ENCODE peak calls at places on chromosomes 3 and 15, in ten cellular contexts. S, F, W, C, A, B, K, U, I and G are unnamed samples.

GRCh38 chr15:77966540-77967290 is 110.8 kb downstream of the TBC1D2B start:
- DNase-seq in C (no peak), K (peak; percentile 46), I (peak; percentile 55), W (peak; percentile 68), B (peak; percentile 34), F (no peak), U (peak; percentile 47), S (no peak), A (no peak), G (no peak)

GRCh38 chr15:100525894-100526512 is 2.7 kb downstream of the CERS3 start:
- DNase-seq in B (no peak), W (no peak), I (no peak), F (no peak), S (no peak), C (peak; percentile 62), A (no peak), U (no peak), K (no peak), G (no peak)

GRCh38 chr3:182323898-182324297 is 469.4 kb upstream of the ATP11B start:
- DNase-seq in W (no peak), I (no peak), B (no peak), K (no peak), A (no peak), C (no peak), S (no peak), F (no peak), U (no peak), G (no peak)

GRCh38 chr3:45223889-45224730 is 2.0 kb downstream of the TMEM158 start:
- DNase-seq in U (no peak), I (peak; percentile 42), A (no peak), B (no peak), S (no peak), C (no peak), K (no peak), W (no peak), F (no peak), G (no peak)

GRCh38 chr3:16130066-16130465 is 44.4 kb upstream of the GALNT15 start:
- DNase-seq in I (peak; percentile 27), B (no peak), C (no peak), F (no peak), U (no peak), K (no peak), A (peak; percentile 77), W (peak; percentile 36), S (no peak), G (no peak)

GRCh38 chr3:14565791-14566588 is 25.8 kb upstream of the GRIP2 start:
- DNase-seq in U (no peak), W (no peak), B (no peak), F (no peak), C (no peak), I (peak; percentile 81), A (no peak), S (peak; percentile 14), K (no peak), G (no peak)

GRCh38 chr3:108319428-108320053 is 23.2 kb downstream of the HHLA2 start:
- DNase-seq in S (no peak), W (no peak), U (no peak), F (no peak), C (no peak), K (no peak), B (no peak), I (no peak), A (peak; percentile 50), G (no peak)

GRCh38 chr3:111717601-111718000 is 122.5 kb upstream of the ZBED2 start:
- DNase-seq in U (peak; percentile 76), C (peak; percentile 76), F (peak; percentile 70), I (peak; percentile 89), S (no peak), K (peak; percentile 77), W (peak; percentile 85), B (peak; percentile 83), A (peak; percentile 64), G (no peak)

GRCh38 chr3:106678657-106679390 is 698.4 kb upstream of the CCDC54 start:
- DNase-seq in I (no peak), K (no peak), W (no peak), S (no peak), A (no peak), B (no peak), U (no peak), F (no peak), C (no peak), G (no peak)

GRCh38 chr3:180646187-180646790 is 33.0 kb downstream of the CCDC39 start:
- DNase-seq in S (no peak), A (no peak), B (peak; percentile 2), I (no peak), W (no peak), U (no peak), C (no peak), F (no peak), K (peak; percentile 1), G (no peak)

GRCh38 chr3:79906106-79906505 is 138.3 kb upstream of the ROBO1 start:
- DNase-seq in S (no peak), W (no peak), C (no peak), A (no peak), F (no peak), B (no peak), I (no peak), U (no peak), K (no peak), G (no peak)

GRCh38 chr3:103926936-103927335 is 1439.8 kb upstream of the ALCAM start:
- DNase-seq in B (no peak), W (no peak), U (no peak), F (no peak), S (no peak), K (no peak), I (peak; percentile 0), C (no peak), A (no peak), G (no peak)

GRCh38 chr15:79463043-79463780 is 31.1 kb downstream of the MINAR1 start:
- DNase-seq in S (no peak), A (no peak), K (no peak), C (no peak), B (no peak), F (no peak), U (no peak), W (no peak), I (no peak), G (no peak)

GRCh38 chr3:98147179-98147578 is at the start of gene OR5H14:
- DNase-seq in U (no peak), S (no peak), K (no peak), A (no peak), C (no peak), I (no peak), W (no peak), F (no peak), B (no peak), G (no peak)